ENCODE peak calls at places on chromosomes 12 and 14, in eight cellular contexts. J, H, L, X, T, C, M and P are unnamed samples.
A peak's percentile ranks its signal among the peaks of the same experiment; 100 is the strongest.

GRCh38 chr12:45615268-45615667 is 114.2 kb upstream of the ARID2 start:
- DNase-seq in M (no peak), L (no peak), H (no peak), T (no peak), X (no peak), C (peak; percentile 81), J (no peak), P (no peak)

GRCh38 chr12:64560395-64561301 is 49.6 kb upstream of the RASSF3 start:
- DNase-seq in M (no peak), X (no peak), L (peak; percentile 67), H (peak; percentile 37), J (no peak), C (peak; percentile 100), T (peak; percentile 21), P (no peak)

GRCh38 chr12:45191239-45191638 is 24.7 kb upstream of the ANO6 start:
- DNase-seq in L (no peak), X (no peak), J (no peak), H (no peak), M (no peak), C (peak; percentile 49), T (no peak), P (no peak)

GRCh38 chr14:104677506-104678332 is 11.7 kb upstream of the INF2 start:
- DNase-seq in H (peak; percentile 65), T (peak; percentile 89), L (peak; percentile 75), C (peak; percentile 81), X (peak; percentile 73), M (peak; percentile 74), J (peak; percentile 85), P (peak; percentile 93)

GRCh38 chr14:51564986-51565604 is 86.6 kb upstream of the FRMD6 start:
- DNase-seq in M (no peak), J (no peak), C (no peak), L (no peak), H (no peak), T (no peak), X (no peak), P (no peak)

GRCh38 chr12:71576546-71576945 is 87.1 kb downstream of the ZFC3H1 start:
- DNase-seq in X (no peak), M (no peak), L (no peak), J (no peak), T (no peak), C (no peak), H (no peak), P (no peak)

GRCh38 chr12:8780389-8780788 is 42.0 kb upstream of the A2ML1 start:
- DNase-seq in M (no peak), L (peak; percentile 21), X (no peak), T (no peak), C (peak; percentile 44), J (no peak), H (no peak), P (no peak)

GRCh38 chr14:88191605-88192004 is 131.5 kb downstream of the KCNK10 start:
- DNase-seq in J (no peak), T (no peak), L (no peak), M (no peak), X (no peak), H (no peak), C (no peak), P (no peak)

GRCh38 chr12:125134576-125134975 is 69.3 kb downstream of the AACS start:
- DNase-seq in L (no peak), M (no peak), J (no peak), H (no peak), T (no peak), X (no peak), C (no peak), P (no peak)

GRCh38 chr12:79648872-79649271 is 41.9 kb downstream of the PAWR start:
- DNase-seq in L (no peak), C (no peak), X (no peak), M (no peak), J (no peak), T (no peak), H (no peak), P (no peak)

GRCh38 chr14:83217492-83217891 is 1683.8 kb upstream of the SEL1L start:
- DNase-seq in T (no peak), X (no peak), J (no peak), M (no peak), L (no peak), H (no peak), C (peak; percentile 96), P (peak; percentile 63)

GRCh38 chr12:100826323-100826722 is 31.7 kb downstream of the ANO4 start:
- DNase-seq in T (no peak), X (peak; percentile 17), H (peak; percentile 57), J (peak; percentile 78), M (no peak), C (peak; percentile 58), L (peak; percentile 8), P (no peak)

GRCh38 chr12:129594098-129594497 is 309.7 kb downstream of the TMEM132D start:
- DNase-seq in C (no peak), L (no peak), X (no peak), T (no peak), M (no peak), J (no peak), H (no peak), P (no peak)

GRCh38 chr12:108570743-108571603 is 8.6 kb downstream of the ISCU start:
- DNase-seq in J (peak; percentile 12), L (no peak), M (peak; percentile 11), H (no peak), X (no peak), T (no peak), C (peak; percentile 67), P (no peak)

GRCh38 chr12:109531411-109531810 is 41.9 kb downstream of the MMAB start:
- DNase-seq in J (no peak), C (no peak), L (no peak), H (no peak), T (no peak), M (no peak), X (no peak), P (no peak)

GRCh38 chr14:67856806-67857205 is 37.2 kb downstream of the RAD51B start:
- DNase-seq in M (no peak), C (peak; percentile 24), J (no peak), X (no peak), T (no peak), H (no peak), L (no peak), P (no peak)

GRCh38 chr12:18868673-18869072 is 130.8 kb downstream of the CAPZA3 start:
- DNase-seq in T (no peak), C (peak; percentile 58), L (no peak), J (no peak), H (no peak), M (no peak), X (no peak), P (no peak)

GRCh38 chr14:35557221-35557747 is 23.3 kb downstream of the INSM2 start:
- DNase-seq in J (no peak), T (no peak), H (no peak), L (no peak), X (no peak), C (no peak), M (no peak), P (no peak)

DNA sequence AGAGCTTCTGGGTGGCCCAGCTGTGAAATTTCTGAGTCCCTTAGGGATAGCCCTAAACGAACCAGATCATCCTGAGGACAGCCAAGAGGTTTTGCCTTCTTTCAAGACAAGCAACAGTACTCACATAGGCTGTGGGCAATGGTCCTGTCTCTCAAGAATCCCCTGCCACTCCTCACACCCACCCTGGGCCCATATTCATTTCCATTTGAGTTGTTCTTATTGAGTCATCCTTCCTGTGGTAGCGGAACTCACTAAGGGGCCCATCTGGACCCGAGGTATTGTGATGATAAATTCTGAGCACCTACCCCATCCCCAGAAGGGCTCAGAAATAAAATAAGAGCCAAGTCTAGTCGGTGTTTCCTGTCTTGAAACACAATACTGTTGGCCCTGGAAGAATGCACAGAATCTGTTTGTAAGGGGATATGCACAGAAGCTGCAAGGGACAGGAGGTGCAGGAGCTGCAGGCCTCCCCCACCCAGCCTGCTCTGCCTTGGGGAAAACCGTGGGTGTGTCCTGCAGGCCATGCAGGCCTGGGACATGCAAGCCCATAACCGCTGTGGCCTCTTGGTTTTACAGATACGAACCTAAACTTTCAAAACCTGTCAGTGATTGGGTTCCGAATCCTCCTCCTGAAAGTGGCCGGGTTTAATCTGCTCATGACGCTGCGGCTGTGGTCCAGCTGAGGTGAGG is 38.9 kb downstream of the DAD1 start:
- DNase-seq in J (no peak), T (no peak), L (no peak), C (peak; percentile 63), X (no peak), H (no peak), M (peak; percentile 59), P (no peak)
- TF ChIP-seq POLR2A in J (no peak), T (no peak), L (no peak), C (no peak), X (no peak), H (no peak), M (no peak), P (no peak)

GRCh38 chr14:103122578-103123127 is 608 bp upstream of the TNFAIP2 start:
- DNase-seq in L (no peak), J (no peak), H (peak; percentile 20), T (no peak), M (no peak), C (no peak), X (no peak), P (no peak)
- H3K4me3 ChIP-seq in L (peak overlapping the region; percentile 83), J (peak overlapping the region; percentile 64), H (peak overlapping the region; percentile 40), T (peak overlapping the region; percentile 66), M (peak overlapping the region; percentile 55), C (no peak overlapping the region), X (no peak overlapping the region), P (no peak overlapping the region)

GRCh38 chr14:59146941-59147470 is 41.5 kb upstream of the DAAM1 start:
- DNase-seq in H (no peak), J (no peak), C (no peak), L (no peak), T (no peak), X (no peak), M (no peak), P (no peak)
- TF ChIP-seq POLR2A in H (no peak), J (no peak), C (no peak), L (no peak), T (no peak), X (no peak), M (no peak), P (no peak)

GRCh38 chr12:77830502-77830901 is at the start of gene NAV3:
- DNase-seq in J (no peak), M (no peak), L (no peak), X (no peak), H (no peak), T (no peak), C (no peak), P (no peak)

GRCh38 chr12:77834618-77835017 is 3.9 kb downstream of the NAV3 start:
- DNase-seq in X (no peak), L (no peak), M (no peak), C (no peak), H (no peak), T (no peak), J (no peak), P (no peak)

GRCh38 chr12:77833329-77833728 is 2.6 kb downstream of the NAV3 start:
- DNase-seq in H (no peak), J (peak; percentile 23), X (no peak), L (no peak), M (no peak), T (no peak), C (no peak), P (no peak)

GRCh38 chr12:77835982-77836381 is 5.3 kb downstream of the NAV3 start:
- DNase-seq in C (no peak), X (no peak), J (no peak), L (no peak), T (no peak), M (no peak), H (no peak), P (no peak)

DNA sequence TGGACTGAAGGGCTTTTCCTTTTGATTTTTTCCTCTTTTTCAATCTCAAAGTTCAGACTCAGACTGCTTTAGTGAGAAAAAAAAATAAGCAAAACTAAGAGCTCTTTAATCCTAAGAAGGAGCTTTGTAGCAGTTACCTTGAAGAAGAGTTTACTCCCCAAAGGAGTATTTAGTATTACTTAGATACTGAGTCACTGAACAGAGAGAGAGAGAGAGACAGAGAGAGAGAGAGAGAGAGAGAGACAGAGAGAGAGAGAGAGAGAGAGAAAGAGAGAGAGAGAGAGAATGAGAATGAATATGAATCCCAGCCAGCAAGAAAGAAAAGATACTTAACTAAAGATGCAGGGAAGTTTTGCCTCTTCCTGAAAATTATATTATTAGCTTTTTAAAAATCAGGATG is 258 bp downstream of the NAV3 start:
- DNase-seq in T (no peak), L (no peak), H (no peak), X (no peak), M (no peak), J (no peak), C (no peak), P (no peak)
- H3K4me3 ChIP-seq in T (peak overlapping the region; percentile 35), L (no peak overlapping the region), H (peak overlapping the region; percentile 16), X (no peak overlapping the region), M (no peak overlapping the region), J (no peak overlapping the region), C (no peak overlapping the region), P (no peak overlapping the region)